ENCODE peak calls at places on chromosomes 13 and 19, in eight cellular contexts. One of them, this sample, is unnamed.

GRCh38 chr19:29610574-29611271 is 4.6 kb downstream of the POP4 start:
- DNase-seq in tibial artery: peak; percentile 84
- DNase-seq in transverse colon: peak; percentile 80
- DNase-seq in stimulated activated CD4-positive, alpha-beta T cell treated with anti-CD3 and anti-CD28 coated beads, Interleukin-1b, Interleukin-23, amount 100 ng/mL, for 24 hours: peak; percentile 74
- DNase-seq in stimulated activated CD8-positive, alpha-beta memory T cell treated with anti-CD3 and anti-CD28 coated beads, Interleukin-15, amount 100 ng/mL, for 24 hours: peak; percentile 55
- DNase-seq in GM10248: peak; percentile 90
- DNase-seq in EH: peak; percentile 80
- DNase-seq in dermis blood vessel endothelial cell: peak; percentile 89
- DNase-seq in this sample: peak; percentile 56

GRCh38 chr13:37886879-37887278 is 17.3 kb upstream of the TRPC4 start:
- DNase-seq in tibial artery: no peak
- DNase-seq in transverse colon: no peak
- DNase-seq in stimulated activated CD4-positive, alpha-beta T cell treated with anti-CD3 and anti-CD28 coated beads, Interleukin-1b, Interleukin-23, amount 100 ng/mL, for 24 hours: no peak
- DNase-seq in stimulated activated CD8-positive, alpha-beta memory T cell treated with anti-CD3 and anti-CD28 coated beads, Interleukin-15, amount 100 ng/mL, for 24 hours: no peak
- DNase-seq in GM10248: no peak
- DNase-seq in EH: no peak
- DNase-seq in dermis blood vessel endothelial cell: no peak
- DNase-seq in this sample: no peak

GRCh38 chr13:25860862-25861261 is 191.0 kb downstream of the SHISA2 start:
- DNase-seq in tibial artery: no peak
- DNase-seq in transverse colon: no peak
- DNase-seq in stimulated activated CD4-positive, alpha-beta T cell treated with anti-CD3 and anti-CD28 coated beads, Interleukin-1b, Interleukin-23, amount 100 ng/mL, for 24 hours: no peak
- DNase-seq in stimulated activated CD8-positive, alpha-beta memory T cell treated with anti-CD3 and anti-CD28 coated beads, Interleukin-15, amount 100 ng/mL, for 24 hours: no peak
- DNase-seq in GM10248: no peak
- DNase-seq in EH: peak; percentile 13
- DNase-seq in dermis blood vessel endothelial cell: no peak
- DNase-seq in this sample: peak; percentile 81

GRCh38 chr13:30341815-30342570 is 34.6 kb upstream of the KATNAL1 start:
- DNase-seq in tibial artery: peak; percentile 91
- DNase-seq in transverse colon: peak; percentile 76
- DNase-seq in stimulated activated CD4-positive, alpha-beta T cell treated with anti-CD3 and anti-CD28 coated beads, Interleukin-1b, Interleukin-23, amount 100 ng/mL, for 24 hours: no peak
- DNase-seq in stimulated activated CD8-positive, alpha-beta memory T cell treated with anti-CD3 and anti-CD28 coated beads, Interleukin-15, amount 100 ng/mL, for 24 hours: no peak
- DNase-seq in GM10248: no peak
- DNase-seq in EH: peak; percentile 97
- DNase-seq in dermis blood vessel endothelial cell: peak; percentile 66
- DNase-seq in this sample: peak; percentile 95

GRCh38 chr19:32889137-32889934 is 19.8 kb upstream of the SLC7A9 start:
- DNase-seq in tibial artery: no peak
- DNase-seq in transverse colon: no peak
- DNase-seq in stimulated activated CD4-positive, alpha-beta T cell treated with anti-CD3 and anti-CD28 coated beads, Interleukin-1b, Interleukin-23, amount 100 ng/mL, for 24 hours: no peak
- DNase-seq in stimulated activated CD8-positive, alpha-beta memory T cell treated with anti-CD3 and anti-CD28 coated beads, Interleukin-15, amount 100 ng/mL, for 24 hours: no peak
- DNase-seq in GM10248: no peak
- DNase-seq in EH: no peak
- DNase-seq in dermis blood vessel endothelial cell: no peak
- DNase-seq in this sample: no peak

GRCh38 chr13:114067381-114067885 is 65.0 kb downstream of the RASA3 start:
- DNase-seq in tibial artery: peak; percentile 18
- DNase-seq in transverse colon: no peak
- DNase-seq in stimulated activated CD4-positive, alpha-beta T cell treated with anti-CD3 and anti-CD28 coated beads, Interleukin-1b, Interleukin-23, amount 100 ng/mL, for 24 hours: peak; percentile 30
- DNase-seq in stimulated activated CD8-positive, alpha-beta memory T cell treated with anti-CD3 and anti-CD28 coated beads, Interleukin-15, amount 100 ng/mL, for 24 hours: no peak
- DNase-seq in GM10248: peak; percentile 76
- DNase-seq in EH: peak; percentile 92
- DNase-seq in dermis blood vessel endothelial cell: no peak
- DNase-seq in this sample: peak; percentile 53

GRCh38 chr19:35430382-35431146 is 17.5 kb upstream of the FFAR2 start:
- DNase-seq in tibial artery: no peak
- DNase-seq in transverse colon: no peak
- DNase-seq in stimulated activated CD4-positive, alpha-beta T cell treated with anti-CD3 and anti-CD28 coated beads, Interleukin-1b, Interleukin-23, amount 100 ng/mL, for 24 hours: no peak
- DNase-seq in stimulated activated CD8-positive, alpha-beta memory T cell treated with anti-CD3 and anti-CD28 coated beads, Interleukin-15, amount 100 ng/mL, for 24 hours: no peak
- DNase-seq in GM10248: no peak
- DNase-seq in EH: no peak
- DNase-seq in dermis blood vessel endothelial cell: no peak
- DNase-seq in this sample: no peak

GRCh38 chr19:10468133-10468532 is 35.0 kb downstream of the KEAP1 start:
- DNase-seq in tibial artery: no peak
- DNase-seq in transverse colon: no peak
- DNase-seq in stimulated activated CD4-positive, alpha-beta T cell treated with anti-CD3 and anti-CD28 coated beads, Interleukin-1b, Interleukin-23, amount 100 ng/mL, for 24 hours: no peak
- DNase-seq in stimulated activated CD8-positive, alpha-beta memory T cell treated with anti-CD3 and anti-CD28 coated beads, Interleukin-15, amount 100 ng/mL, for 24 hours: no peak
- DNase-seq in GM10248: no peak
- DNase-seq in EH: no peak
- DNase-seq in dermis blood vessel endothelial cell: no peak
- DNase-seq in this sample: no peak

GRCh38 chr19:42655748-42656147 is 61.0 kb upstream of the CEACAM8 start:
- DNase-seq in tibial artery: no peak
- DNase-seq in transverse colon: no peak
- DNase-seq in stimulated activated CD4-positive, alpha-beta T cell treated with anti-CD3 and anti-CD28 coated beads, Interleukin-1b, Interleukin-23, amount 100 ng/mL, for 24 hours: no peak
- DNase-seq in stimulated activated CD8-positive, alpha-beta memory T cell treated with anti-CD3 and anti-CD28 coated beads, Interleukin-15, amount 100 ng/mL, for 24 hours: no peak
- DNase-seq in GM10248: no peak
- DNase-seq in EH: no peak
- DNase-seq in dermis blood vessel endothelial cell: no peak
- DNase-seq in this sample: no peak

GRCh38 chr13:69828527-69828926 is 279.1 kb upstream of the ATXN8OS start:
- DNase-seq in tibial artery: no peak
- DNase-seq in transverse colon: no peak
- DNase-seq in stimulated activated CD4-positive, alpha-beta T cell treated with anti-CD3 and anti-CD28 coated beads, Interleukin-1b, Interleukin-23, amount 100 ng/mL, for 24 hours: no peak
- DNase-seq in stimulated activated CD8-positive, alpha-beta memory T cell treated with anti-CD3 and anti-CD28 coated beads, Interleukin-15, amount 100 ng/mL, for 24 hours: no peak
- DNase-seq in GM10248: no peak
- DNase-seq in EH: no peak
- DNase-seq in dermis blood vessel endothelial cell: no peak
- DNase-seq in this sample: no peak

GRCh38 chr19:52070496-52070895 is 21.9 kb upstream of the ZNF432 start:
- DNase-seq in tibial artery: no peak
- DNase-seq in transverse colon: no peak
- DNase-seq in stimulated activated CD4-positive, alpha-beta T cell treated with anti-CD3 and anti-CD28 coated beads, Interleukin-1b, Interleukin-23, amount 100 ng/mL, for 24 hours: no peak
- DNase-seq in stimulated activated CD8-positive, alpha-beta memory T cell treated with anti-CD3 and anti-CD28 coated beads, Interleukin-15, amount 100 ng/mL, for 24 hours: no peak
- DNase-seq in GM10248: no peak
- DNase-seq in EH: no peak
- DNase-seq in dermis blood vessel endothelial cell: no peak
- DNase-seq in this sample: peak; percentile 79

GRCh38 chr13:34076943-34077703 is 259.2 kb downstream of the RFC3 start:
- DNase-seq in tibial artery: no peak
- DNase-seq in transverse colon: no peak
- DNase-seq in stimulated activated CD4-positive, alpha-beta T cell treated with anti-CD3 and anti-CD28 coated beads, Interleukin-1b, Interleukin-23, amount 100 ng/mL, for 24 hours: no peak
- DNase-seq in stimulated activated CD8-positive, alpha-beta memory T cell treated with anti-CD3 and anti-CD28 coated beads, Interleukin-15, amount 100 ng/mL, for 24 hours: no peak
- DNase-seq in GM10248: no peak
- DNase-seq in EH: peak; percentile 89
- DNase-seq in dermis blood vessel endothelial cell: peak; percentile 37
- DNase-seq in this sample: peak; percentile 70

GRCh38 chr19:48879025-48879572 is 6.9 kb downstream of the PPP1R15A start:
- DNase-seq in tibial artery: no peak
- DNase-seq in transverse colon: no peak
- DNase-seq in stimulated activated CD4-positive, alpha-beta T cell treated with anti-CD3 and anti-CD28 coated beads, Interleukin-1b, Interleukin-23, amount 100 ng/mL, for 24 hours: no peak
- DNase-seq in stimulated activated CD8-positive, alpha-beta memory T cell treated with anti-CD3 and anti-CD28 coated beads, Interleukin-15, amount 100 ng/mL, for 24 hours: no peak
- DNase-seq in GM10248: no peak
- DNase-seq in EH: no peak
- DNase-seq in dermis blood vessel endothelial cell: no peak
- DNase-seq in this sample: no peak

GRCh38 chr13:105928048-105928447 is 607.4 kb downstream of the EFNB2 start:
- DNase-seq in tibial artery: no peak
- DNase-seq in transverse colon: no peak
- DNase-seq in stimulated activated CD4-positive, alpha-beta T cell treated with anti-CD3 and anti-CD28 coated beads, Interleukin-1b, Interleukin-23, amount 100 ng/mL, for 24 hours: no peak
- DNase-seq in stimulated activated CD8-positive, alpha-beta memory T cell treated with anti-CD3 and anti-CD28 coated beads, Interleukin-15, amount 100 ng/mL, for 24 hours: no peak
- DNase-seq in GM10248: no peak
- DNase-seq in EH: no peak
- DNase-seq in dermis blood vessel endothelial cell: no peak
- DNase-seq in this sample: peak; percentile 9

This sample was measured in astrocyte.